ENCODE peak calls at places on chromosomes 4 and X, in four cellular contexts. H is upper lobe of left lung, L is HCT116, U is H1. D is an unnamed sample. For H3K4me1, the result is how much of the 10 kb centered on the place peaks cover.

GRCh38 chrX:39012561-39013209 is 211.4 kb downstream of the MID1IP1 start:
- DNase-seq in H (no peak), L (no peak), U (no peak), D (no peak)

GRCh38 chr4:41692717-41693345 is 55.7 kb downstream of the PHOX2B start:
- DNase-seq in H (no peak), L (peak), U (peak), D (no peak)

GRCh38 chr4:154822775-154823174 is 41.7 kb downstream of the RBM46 start:
- DNase-seq in H (no peak), L (no peak), U (no peak), D (no peak)

GRCh38 chr4:128830906-128831525 is 21.5 kb downstream of the JADE1 start:
- DNase-seq in H (no peak), L (no peak), U (no peak), D (no peak)

GRCh38 chrX:11665144-11666040 is at the start of gene ARHGAP6:
- DNase-seq in H (peak), L (no peak), U (no peak), D (peak)

GRCh38 chr4:83599183-83599582 is 63.3 kb downstream of the GPAT3 start:
- DNase-seq in H (no peak), L (peak), U (no peak), D (no peak)

GRCh38 chr4:54099287-54099958 is 540 bp upstream of the GSX2 start:
- DNase-seq in H (no peak), L (no peak), U (no peak), D (no peak)

GRCh38 chr4:40190880-40191815 is 5.7 kb upstream of the RHOH start:
- DNase-seq in H (no peak), L (no peak), U (no peak), D (no peak)

GRCh38 chrX:110384490-110384889 is 25.8 kb downstream of the RTL9 start:
- DNase-seq in H (no peak), L (peak), U (no peak), D (no peak)

GRCh38 chr4:73450398-73451004 is 14.5 kb downstream of the AFP start:
- DNase-seq in H (no peak), L (no peak), U (no peak), D (no peak)

GRCh38 chrX:15328821-15329220 is 6.5 kb downstream of the PIGA start:
- DNase-seq in H (no peak), L (no peak), U (no peak), D (no peak)

GRCh38 chrX:22063284-22063683 is 31.2 kb downstream of the PHEX start:
- DNase-seq in H (no peak), L (no peak), U (no peak), D (no peak)

GRCh38 chrX:153612413-153612812 is 13.5 kb upstream of the CCNQ start:
- DNase-seq in H (no peak), L (no peak), U (no peak), D (no peak)

GRCh38 chr4:129140521-129140920 is 44.6 kb downstream of the C4orf33 start:
- DNase-seq in H (no peak), L (no peak), U (no peak), D (no peak)

GRCh38 chr4:77538144-77538543 is 67.5 kb upstream of the CXCL13 start:
- DNase-seq in H (no peak), L (peak), U (no peak), D (no peak)

GRCh38 chr4:69458184-69458826 is 37.4 kb downstream of the UGT2B4 start:
- DNase-seq in H (no peak), L (no peak), U (no peak), D (no peak)

GRCh38 chr4:98689507-98690174 is 31.2 kb upstream of the TSPAN5 start:
- DNase-seq in H (no peak), L (no peak), U (no peak), D (no peak)

GRCh38 chrX:80572636-80573035 is 152.4 kb downstream of the TENT5D start:
- DNase-seq in H (no peak), L (no peak), U (no peak), D (no peak)

GRCh38 chr4:16530688-16531635 is 304.7 kb upstream of the TAPT1 start:
- DNase-seq in H (no peak), L (no peak), U (no peak), D (no peak)

GRCh38 chr4:168610911-168611530 is 114.2 kb downstream of the PALLD start:
- DNase-seq in H (no peak), L (no peak), U (no peak), D (no peak)

GRCh38 chr4:46386570-46386969 is 3.4 kb downstream of the GABRA2 start:
- DNase-seq in H (no peak), L (no peak), U (no peak), D (no peak)

GRCh38 chr4:122930877-122931276 is 8.5 kb upstream of the NUDT6 start:
- DNase-seq in H (no peak), L (no peak), U (no peak), D (no peak)

GRCh38 chrX:53556868-53557267 is 122.7 kb upstream of the HSD17B10 start:
- DNase-seq in H (no peak), L (no peak), U (no peak), D (no peak)

GRCh38 chrX:124378643-124379042 is 32.3 kb downstream of the SH2D1A start:
- DNase-seq in H (no peak), L (no peak), U (no peak), D (no peak)

GRCh38 chrX:2552621-2553297 is 52.0 kb upstream of the DHRSX start:
- DNase-seq in H (no peak), L (no peak), U (no peak), D (no peak)

GRCh38 chr4:139922625-139923024 is 231.4 kb downstream of the MAML3 start:
- DNase-seq in H (no peak), L (no peak), U (no peak), D (no peak)

GRCh38 chr4:53532521-53532920 is 58.8 kb downstream of the LNX1 start:
- DNase-seq in H (no peak), L (no peak), U (no peak), D (no peak)

GRCh38 chrX:45621356-45622041 is 420.8 kb upstream of the DIPK2B start:
- DNase-seq in H (no peak), L (no peak), U (no peak), D (no peak)

GRCh38 chr4:115331241-115331640 is 217.8 kb upstream of the NDST4 start:
- DNase-seq in H (no peak), L (no peak), U (no peak), D (no peak)

GRCh38 chr4:15011166-15011565 is 8.9 kb downstream of the CPEB2 start:
- DNase-seq in H (no peak), L (no peak), U (no peak), D (no peak)
- H3K4me1 ChIP-seq in H (under half), L (under half), U (under half), D (under half)

GRCh38 chr4:19402666-19403065 is 849.0 kb upstream of the SLIT2 start:
- DNase-seq in H (no peak), L (no peak), U (no peak), D (no peak)

GRCh38 chr4:19400820-19401219 is 850.9 kb upstream of the SLIT2 start:
- DNase-seq in H (no peak), L (no peak), U (no peak), D (no peak)

GRCh38 chr4:19408488-19408887 is 843.2 kb upstream of the SLIT2 start:
- DNase-seq in H (no peak), L (no peak), U (no peak), D (no peak)

GRCh38 chr4:19403786-19404185 is 847.9 kb upstream of the SLIT2 start:
- DNase-seq in H (no peak), L (no peak), U (no peak), D (no peak)

DNA sequence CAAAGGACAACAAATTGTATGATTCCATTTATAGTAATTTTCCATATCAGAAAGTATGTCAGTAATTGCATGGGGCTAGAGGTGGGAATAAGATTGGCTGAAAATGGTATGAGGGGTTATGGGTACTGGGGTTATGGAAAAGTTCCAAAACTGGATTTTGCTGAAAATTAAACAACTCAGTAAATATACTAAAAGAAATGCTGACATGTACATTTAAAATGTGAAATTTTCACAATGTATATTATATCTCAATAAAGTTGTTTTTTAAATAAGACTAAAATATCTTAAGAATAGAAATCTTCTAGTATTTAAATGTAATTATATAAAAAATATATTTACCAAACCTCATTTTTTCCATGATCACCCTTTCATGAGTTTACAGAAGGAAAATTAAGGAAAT is 844.9 kb upstream of the SLIT2 start:
- DNase-seq in H (no peak), L (no peak), U (no peak), D (no peak)
- TF ChIP-seq POLR2AphosphoS5 in H (no peak), L (no peak), U (no peak), D (no peak)

GRCh38 chrX:32480019-32480418 is 731.3 kb downstream of the DMD start:
- DNase-seq in H (no peak), L (no peak), U (no peak), D (no peak)

GRCh38 chrX:32489125-32489524 is 722.2 kb downstream of the DMD start:
- DNase-seq in H (no peak), L (no peak), U (no peak), D (no peak)

GRCh38 chrX:32483534-32484136 is 727.7 kb downstream of the DMD start:
- DNase-seq in H (no peak), L (no peak), U (no peak), D (no peak)
- TF ChIP-seq POLR2A in H (no peak), L (no peak), U (no peak), D (no peak)

DNA sequence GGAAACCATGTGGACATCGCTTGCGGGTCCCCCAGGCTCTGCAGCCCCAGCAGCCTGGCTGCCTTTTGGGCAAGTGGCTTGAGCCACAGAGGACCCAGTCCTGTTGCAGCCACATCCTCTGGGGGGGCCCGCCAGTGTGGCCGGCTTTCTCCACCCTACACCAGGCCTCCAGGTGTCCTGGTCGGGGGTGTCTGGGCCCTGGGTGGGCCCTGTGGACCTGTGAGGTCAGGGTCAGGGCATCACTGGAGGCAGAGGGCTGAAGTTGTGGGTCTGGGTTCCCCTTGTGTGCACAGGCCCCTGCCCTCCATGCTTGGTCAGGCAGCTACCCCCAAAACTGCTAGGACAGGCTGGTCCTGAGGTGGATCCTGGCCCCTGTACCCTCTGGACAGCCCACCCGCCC is 3.3 kb upstream of the MSANTD1 start:
- DNase-seq in H (no peak), L (no peak), U (no peak), D (no peak)
- H3K4me1 ChIP-seq in H (under half), L (under half), U (under half), D (under half)

GRCh38 chrX:70675284-70675683 is 230.6 kb downstream of the DLG3 start:
- DNase-seq in H (no peak), L (no peak), U (no peak), D (no peak)
- TF ChIP-seq POLR2AphosphoS5 in H (no peak), L (no peak), U (no peak), D (no peak)